ENCODE peak calls at places on chromosome 5, in six cellular contexts. One of them, this sample, is unnamed.

GRCh38 chr5:179801304-179802206 is 5.1 kb downstream of the MGAT4B start:
- DNase-seq in astrocyte: no peak
- DNase-seq in mesendoderm: peak; percentile 69
- DNase-seq in upper lobe of left lung: peak; percentile 85
- DNase-seq in aorta: peak; percentile 93
- DNase-seq in Caco-2: peak; percentile 46
- DNase-seq in this sample: peak; percentile 82

GRCh38 chr5:8258808-8259207 is 389.9 kb downstream of the MTRR start:
- DNase-seq in astrocyte: no peak
- DNase-seq in mesendoderm: no peak
- DNase-seq in upper lobe of left lung: no peak
- DNase-seq in aorta: no peak
- DNase-seq in Caco-2: no peak
- DNase-seq in this sample: no peak

GRCh38 chr5:76372320-76373054 is 30.6 kb upstream of the IQGAP2 start:
- DNase-seq in astrocyte: peak; percentile 92
- DNase-seq in mesendoderm: peak; percentile 88
- DNase-seq in upper lobe of left lung: no peak
- DNase-seq in aorta: no peak
- DNase-seq in Caco-2: peak; percentile 71
- DNase-seq in this sample: no peak

GRCh38 chr5:132526974-132527564 is 16.3 kb downstream of the IL5 start:
- DNase-seq in astrocyte: no peak
- DNase-seq in mesendoderm: no peak
- DNase-seq in upper lobe of left lung: no peak
- DNase-seq in aorta: no peak
- DNase-seq in Caco-2: no peak
- DNase-seq in this sample: no peak

GRCh38 chr5:103428411-103428871 is 134.1 kb downstream of the NUDT12 start:
- DNase-seq in astrocyte: peak; percentile 81
- DNase-seq in mesendoderm: no peak
- DNase-seq in upper lobe of left lung: no peak
- DNase-seq in aorta: no peak
- DNase-seq in Caco-2: no peak
- DNase-seq in this sample: no peak

GRCh38 chr5:92391-93220 is 638 bp downstream of the PLEKHG4B start:
- DNase-seq in astrocyte: no peak
- DNase-seq in mesendoderm: peak; percentile 71
- DNase-seq in upper lobe of left lung: no peak
- DNase-seq in aorta: no peak
- DNase-seq in Caco-2: no peak
- DNase-seq in this sample: no peak

GRCh38 chr5:42944989-42945388 is 95.1 kb downstream of the ANXA2R start:
- DNase-seq in astrocyte: peak; percentile 96
- DNase-seq in mesendoderm: peak; percentile 56
- DNase-seq in upper lobe of left lung: no peak
- DNase-seq in aorta: no peak
- DNase-seq in Caco-2: no peak
- DNase-seq in this sample: no peak

GRCh38 chr5:4108690-4109089 is 513.1 kb downstream of the IRX1 start:
- DNase-seq in astrocyte: no peak
- DNase-seq in mesendoderm: no peak
- DNase-seq in upper lobe of left lung: no peak
- DNase-seq in aorta: no peak
- DNase-seq in Caco-2: no peak
- DNase-seq in this sample: no peak

GRCh38 chr5:34742112-34742511 is 86.0 kb downstream of the RAI14 start:
- DNase-seq in astrocyte: peak; percentile 34
- DNase-seq in mesendoderm: no peak
- DNase-seq in upper lobe of left lung: no peak
- DNase-seq in aorta: no peak
- DNase-seq in Caco-2: no peak
- DNase-seq in this sample: no peak

GRCh38 chr5:71782771-71783770 is 64.0 kb downstream of the CARTPT start:
- DNase-seq in astrocyte: peak; percentile 48
- DNase-seq in mesendoderm: peak; percentile 88
- DNase-seq in upper lobe of left lung: peak; percentile 58
- DNase-seq in aorta: peak; percentile 94
- DNase-seq in Caco-2: peak; percentile 68
- DNase-seq in this sample: peak; percentile 7

GRCh38 chr5:85466423-85466822 is 1081.7 kb upstream of the EDIL3 start:
- DNase-seq in astrocyte: no peak
- DNase-seq in mesendoderm: no peak
- DNase-seq in upper lobe of left lung: no peak
- DNase-seq in aorta: no peak
- DNase-seq in Caco-2: no peak
- DNase-seq in this sample: no peak

GRCh38 chr5:33810491-33811120 is 81.2 kb downstream of the ADAMTS12 start:
- DNase-seq in astrocyte: peak; percentile 36
- DNase-seq in mesendoderm: peak; percentile 36
- DNase-seq in upper lobe of left lung: no peak
- DNase-seq in aorta: no peak
- DNase-seq in Caco-2: no peak
- DNase-seq in this sample: no peak

GRCh38 chr5:61139094-61139873 is 23.0 kb downstream of the SMIM15 start:
- DNase-seq in astrocyte: no peak
- DNase-seq in mesendoderm: peak; percentile 36
- DNase-seq in upper lobe of left lung: no peak
- DNase-seq in aorta: no peak
- DNase-seq in Caco-2: peak; percentile 20
- DNase-seq in this sample: no peak

GRCh38 chr5:59007460-59008063 is 424.7 kb downstream of the RAB3C start:
- DNase-seq in astrocyte: peak; percentile 8
- DNase-seq in mesendoderm: peak; percentile 31
- DNase-seq in upper lobe of left lung: no peak
- DNase-seq in aorta: no peak
- DNase-seq in Caco-2: no peak
- DNase-seq in this sample: peak; percentile 26

GRCh38 chr5:1282139-1282992 is 12.5 kb downstream of the TERT start:
- DNase-seq in astrocyte: no peak
- DNase-seq in mesendoderm: no peak
- DNase-seq in upper lobe of left lung: no peak
- DNase-seq in aorta: peak; percentile 54
- DNase-seq in Caco-2: no peak
- DNase-seq in this sample: no peak

GRCh38 chr5:178238711-178239592 is 6.3 kb upstream of the PHYKPL start:
- DNase-seq in astrocyte: no peak
- DNase-seq in mesendoderm: no peak
- DNase-seq in upper lobe of left lung: no peak
- DNase-seq in aorta: no peak
- DNase-seq in Caco-2: no peak
- DNase-seq in this sample: no peak

GRCh38 chr5:218457-219289 is 553 bp downstream of the SDHA start:
- DNase-seq in astrocyte: peak; percentile 14
- DNase-seq in mesendoderm: peak; percentile 39
- DNase-seq in upper lobe of left lung: peak; percentile 59
- DNase-seq in aorta: peak; percentile 79
- DNase-seq in Caco-2: peak; percentile 48
- DNase-seq in this sample: peak; percentile 8

GRCh38 chr5:1033178-1033577 is 24.6 kb downstream of the NKD2 start:
- DNase-seq in astrocyte: no peak
- DNase-seq in mesendoderm: no peak
- DNase-seq in upper lobe of left lung: no peak
- DNase-seq in aorta: peak; percentile 61
- DNase-seq in Caco-2: no peak
- DNase-seq in this sample: no peak

GRCh38 chr5:111221139-111221538 is 3.0 kb upstream of the CAMK4 start:
- DNase-seq in astrocyte: no peak
- DNase-seq in mesendoderm: no peak
- DNase-seq in upper lobe of left lung: no peak
- DNase-seq in aorta: no peak
- DNase-seq in Caco-2: no peak
- DNase-seq in this sample: no peak

DNA sequence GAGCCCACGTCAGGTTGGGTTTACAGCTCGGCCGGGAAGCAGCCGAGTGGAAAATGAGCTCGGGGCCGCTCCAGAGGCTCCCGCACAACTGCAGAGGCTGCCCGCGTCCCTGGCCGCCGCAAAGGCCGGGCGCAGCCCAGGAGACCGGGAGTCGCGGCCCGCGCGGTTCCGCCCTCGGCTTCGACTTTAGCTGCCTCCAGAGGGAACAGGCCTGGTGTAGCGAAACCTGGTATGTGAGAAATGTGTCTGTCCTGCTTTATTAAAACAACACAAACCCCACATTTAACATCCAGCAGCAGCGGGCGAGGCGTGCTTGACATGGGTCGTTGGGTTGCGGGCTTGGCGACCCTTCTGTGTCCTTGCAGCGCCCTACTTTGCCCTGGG is 66.2 kb downstream of the FOXD1 start:
- DNase-seq in astrocyte: no peak
- DNase-seq in mesendoderm: peak; percentile 43
- DNase-seq in upper lobe of left lung: no peak
- DNase-seq in aorta: no peak
- DNase-seq in Caco-2: no peak
- DNase-seq in this sample: no peak
- H3K4me3 ChIP-seq in astrocyte: no peak overlapping the region
- H3K4me3 ChIP-seq in mesendoderm: no peak overlapping the region
- H3K4me3 ChIP-seq in upper lobe of left lung: peak overlapping the region; percentile 6
- H3K4me3 ChIP-seq in aorta: no peak overlapping the region
- H3K4me3 ChIP-seq in Caco-2: no peak overlapping the region
- H3K4me3 ChIP-seq in this sample: no peak overlapping the region

GRCh38 chr5:74433255-74434123 is 207.0 kb downstream of the ENC1 start:
- DNase-seq in astrocyte: peak; percentile 89
- DNase-seq in mesendoderm: peak; percentile 31
- DNase-seq in upper lobe of left lung: peak; percentile 26
- DNase-seq in aorta: no peak
- DNase-seq in Caco-2: no peak
- DNase-seq in this sample: no peak

GRCh38 chr5:74430910-74431309 is 209.6 kb downstream of the ENC1 start:
- DNase-seq in astrocyte: no peak
- DNase-seq in mesendoderm: no peak
- DNase-seq in upper lobe of left lung: no peak
- DNase-seq in aorta: no peak
- DNase-seq in Caco-2: no peak
- DNase-seq in this sample: no peak

GRCh38 chr5:74429495-74429894 is 211.0 kb downstream of the ENC1 start:
- DNase-seq in astrocyte: no peak
- DNase-seq in mesendoderm: no peak
- DNase-seq in upper lobe of left lung: no peak
- DNase-seq in aorta: no peak
- DNase-seq in Caco-2: no peak
- DNase-seq in this sample: no peak

GRCh38 chr5:74432240-74432639 is 208.3 kb downstream of the ENC1 start:
- DNase-seq in astrocyte: no peak
- DNase-seq in mesendoderm: no peak
- DNase-seq in upper lobe of left lung: peak; percentile 23
- DNase-seq in aorta: no peak
- DNase-seq in Caco-2: no peak
- DNase-seq in this sample: no peak

DNA sequence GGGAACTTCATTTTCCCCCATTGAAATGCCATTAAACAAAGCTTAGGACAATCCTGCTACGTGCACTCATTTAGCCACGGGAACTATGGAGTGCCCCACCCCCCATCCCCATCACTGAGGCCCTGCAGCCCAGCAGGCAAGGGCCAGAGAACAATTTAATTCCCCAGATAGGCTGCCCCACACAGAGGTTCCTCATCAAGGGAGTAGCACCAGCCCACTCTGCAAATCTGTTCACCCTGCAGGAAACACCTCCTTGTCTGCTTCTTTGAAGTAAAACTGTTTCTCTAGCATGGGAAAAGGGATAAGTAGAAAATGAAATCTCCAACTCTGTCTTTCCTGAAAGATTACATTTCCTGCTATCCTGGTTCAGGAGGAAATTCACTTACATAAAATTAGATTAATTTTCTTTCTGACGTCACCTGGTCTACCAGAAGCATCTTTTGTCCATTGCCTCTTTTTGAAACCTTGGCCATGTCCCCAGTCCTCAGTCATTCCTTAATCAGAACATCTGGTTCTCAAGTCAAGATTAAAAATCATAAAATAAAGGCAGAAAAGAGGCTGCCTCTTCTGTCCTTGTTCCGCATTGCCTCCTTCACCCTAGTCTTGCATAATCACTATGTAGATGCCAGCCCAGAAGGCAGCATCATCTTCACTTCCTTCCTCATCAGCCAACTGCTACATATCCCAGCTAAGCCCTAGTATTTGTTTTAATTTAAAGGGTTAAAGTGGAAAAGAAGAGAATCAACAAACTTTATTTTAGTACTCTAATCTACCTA is 206.2 kb downstream of the ENC1 start:
- DNase-seq in astrocyte: no peak
- DNase-seq in mesendoderm: peak; percentile 62
- DNase-seq in upper lobe of left lung: peak; percentile 31
- DNase-seq in aorta: no peak
- DNase-seq in Caco-2: no peak
- DNase-seq in this sample: no peak
- H3K4me3 ChIP-seq in astrocyte: peak overlapping the region; percentile 29
- H3K4me3 ChIP-seq in mesendoderm: no peak overlapping the region
- H3K4me3 ChIP-seq in upper lobe of left lung: no peak overlapping the region
- H3K4me3 ChIP-seq in aorta: no peak overlapping the region
- H3K4me3 ChIP-seq in Caco-2: no peak overlapping the region
- H3K4me3 ChIP-seq in this sample: no peak overlapping the region

GRCh38 chr5:99037668-99038067 is 108.9 kb upstream of the CHD1 start:
- DNase-seq in astrocyte: no peak
- DNase-seq in mesendoderm: peak; percentile 20
- DNase-seq in upper lobe of left lung: peak; percentile 74
- DNase-seq in aorta: no peak
- DNase-seq in Caco-2: no peak
- DNase-seq in this sample: peak; percentile 17
- H3K4me3 ChIP-seq in astrocyte: no peak overlapping the region
- H3K4me3 ChIP-seq in mesendoderm: no peak overlapping the region
- H3K4me3 ChIP-seq in upper lobe of left lung: no peak overlapping the region
- H3K4me3 ChIP-seq in aorta: no peak overlapping the region
- H3K4me3 ChIP-seq in Caco-2: no peak overlapping the region
- H3K4me3 ChIP-seq in this sample: peak overlapping the region; percentile 47

GRCh38 chr5:81785311-81785710 is 34.4 kb upstream of the SSBP2 start:
- DNase-seq in astrocyte: no peak
- DNase-seq in mesendoderm: no peak
- DNase-seq in upper lobe of left lung: no peak
- DNase-seq in aorta: no peak
- DNase-seq in Caco-2: no peak
- DNase-seq in this sample: no peak

GRCh38 chr5:81786509-81786908 is 35.6 kb upstream of the SSBP2 start:
- DNase-seq in astrocyte: no peak
- DNase-seq in mesendoderm: no peak
- DNase-seq in upper lobe of left lung: no peak
- DNase-seq in aorta: no peak
- DNase-seq in Caco-2: no peak
- DNase-seq in this sample: no peak

GRCh38 chr5:81788271-81788670 is 37.4 kb upstream of the SSBP2 start:
- DNase-seq in astrocyte: no peak
- DNase-seq in mesendoderm: no peak
- DNase-seq in upper lobe of left lung: no peak
- DNase-seq in aorta: no peak
- DNase-seq in Caco-2: no peak
- DNase-seq in this sample: no peak

GRCh38 chr5:81789033-81789432 is 38.1 kb upstream of the SSBP2 start:
- DNase-seq in astrocyte: peak; percentile 50
- DNase-seq in mesendoderm: peak; percentile 26
- DNase-seq in upper lobe of left lung: peak; percentile 36
- DNase-seq in aorta: no peak
- DNase-seq in Caco-2: no peak
- DNase-seq in this sample: no peak

DNA sequence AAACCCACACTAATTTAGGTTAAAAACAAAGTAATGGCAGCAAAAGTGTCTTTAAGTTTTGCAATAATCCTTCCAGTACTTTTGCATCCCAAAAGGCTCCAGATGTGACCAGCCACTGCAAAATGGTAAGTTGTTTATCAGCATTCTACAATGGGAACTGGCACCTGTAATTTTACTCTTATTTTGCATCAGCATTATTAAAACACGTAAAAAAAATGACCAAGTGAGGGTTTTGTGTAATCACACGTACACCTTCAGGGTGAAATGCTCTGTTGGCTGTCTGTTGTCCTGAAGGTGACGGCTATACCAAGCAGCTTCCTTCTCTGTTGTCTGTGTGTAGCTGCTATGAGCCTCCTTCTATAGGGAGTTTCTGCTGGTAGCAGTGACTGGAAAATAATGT is 36.9 kb upstream of the SSBP2 start:
- DNase-seq in astrocyte: peak; percentile 69
- DNase-seq in mesendoderm: peak; percentile 65
- DNase-seq in upper lobe of left lung: peak; percentile 67
- DNase-seq in aorta: no peak
- DNase-seq in Caco-2: no peak
- DNase-seq in this sample: no peak
- H3K4me3 ChIP-seq in astrocyte: no peak overlapping the region
- H3K4me3 ChIP-seq in mesendoderm: no peak overlapping the region
- H3K4me3 ChIP-seq in upper lobe of left lung: no peak overlapping the region
- H3K4me3 ChIP-seq in aorta: no peak overlapping the region
- H3K4me3 ChIP-seq in Caco-2: no peak overlapping the region
- H3K4me3 ChIP-seq in this sample: no peak overlapping the region

This sample was measured in naive thymus-derived CD4-positive, alpha-beta T cell.